ENCODE peak calls at places on chromosome 15, in six cellular contexts. One of them, this sample, is unnamed.

GRCh38 chr15:49370782-49371181 is 52.3 kb upstream of the FGF7 start:
- DNase-seq in pulmonary artery endothelial cell: no peak
- DNase-seq in EL: peak; percentile 36
- DNase-seq in HEK293T: no peak
- DNase-seq in stimulated activated CD4-positive, alpha-beta T cell treated with anti-CD3 and anti-CD28 coated beads, Interleukin-2, amount 100 ng/mL, for 48 hours: no peak
- DNase-seq in GM23248: peak; percentile 39
- DNase-seq in this sample: no peak

GRCh38 chr15:51866751-51867150 is 37.3 kb downstream of the TMOD3 start:
- DNase-seq in GM23248: no peak
- DNase-seq in stimulated activated CD4-positive, alpha-beta T cell treated with anti-CD3 and anti-CD28 coated beads, Interleukin-2, amount 100 ng/mL, for 48 hours: no peak
- DNase-seq in HEK293T: no peak
- DNase-seq in pulmonary artery endothelial cell: no peak
- DNase-seq in EL: no peak
- DNase-seq in this sample: no peak

GRCh38 chr15:29348308-29348914 is 78.8 kb upstream of the NSMCE3 start:
- DNase-seq in GM23248: peak; percentile 6
- DNase-seq in EL: no peak
- DNase-seq in pulmonary artery endothelial cell: no peak
- DNase-seq in stimulated activated CD4-positive, alpha-beta T cell treated with anti-CD3 and anti-CD28 coated beads, Interleukin-2, amount 100 ng/mL, for 48 hours: no peak
- DNase-seq in HEK293T: no peak
- DNase-seq in this sample: peak; percentile 50

GRCh38 chr15:45102226-45102625 is 11.7 kb downstream of the DUOX2 start:
- DNase-seq in HEK293T: no peak
- DNase-seq in GM23248: no peak
- DNase-seq in stimulated activated CD4-positive, alpha-beta T cell treated with anti-CD3 and anti-CD28 coated beads, Interleukin-2, amount 100 ng/mL, for 48 hours: no peak
- DNase-seq in pulmonary artery endothelial cell: no peak
- DNase-seq in EL: no peak
- DNase-seq in this sample: peak; percentile 28

GRCh38 chr15:38888701-38889154 is 324.1 kb upstream of the RASGRP1 start:
- DNase-seq in GM23248: no peak
- DNase-seq in HEK293T: no peak
- DNase-seq in stimulated activated CD4-positive, alpha-beta T cell treated with anti-CD3 and anti-CD28 coated beads, Interleukin-2, amount 100 ng/mL, for 48 hours: no peak
- DNase-seq in EL: no peak
- DNase-seq in pulmonary artery endothelial cell: no peak
- DNase-seq in this sample: peak; percentile 77

GRCh38 chr15:58019503-58020376 is 45.8 kb downstream of the ALDH1A2 start:
- DNase-seq in HEK293T: no peak
- DNase-seq in stimulated activated CD4-positive, alpha-beta T cell treated with anti-CD3 and anti-CD28 coated beads, Interleukin-2, amount 100 ng/mL, for 48 hours: no peak
- DNase-seq in EL: peak; percentile 52
- DNase-seq in GM23248: peak; percentile 56
- DNase-seq in pulmonary artery endothelial cell: no peak
- DNase-seq in this sample: no peak

GRCh38 chr15:73930371-73930770 is 4.1 kb downstream of the LOXL1 start:
- DNase-seq in stimulated activated CD4-positive, alpha-beta T cell treated with anti-CD3 and anti-CD28 coated beads, Interleukin-2, amount 100 ng/mL, for 48 hours: no peak
- DNase-seq in pulmonary artery endothelial cell: no peak
- DNase-seq in EL: peak; percentile 98
- DNase-seq in HEK293T: no peak
- DNase-seq in GM23248: peak; percentile 94
- DNase-seq in this sample: no peak

GRCh38 chr15:50774450-50774849 is 8.9 kb upstream of the SPPL2A start:
- DNase-seq in pulmonary artery endothelial cell: no peak
- DNase-seq in stimulated activated CD4-positive, alpha-beta T cell treated with anti-CD3 and anti-CD28 coated beads, Interleukin-2, amount 100 ng/mL, for 48 hours: no peak
- DNase-seq in GM23248: no peak
- DNase-seq in EL: no peak
- DNase-seq in HEK293T: no peak
- DNase-seq in this sample: no peak

GRCh38 chr15:41925209-41925608 is 31.4 kb upstream of the SPTBN5 start:
- DNase-seq in GM23248: no peak
- DNase-seq in HEK293T: no peak
- DNase-seq in EL: no peak
- DNase-seq in stimulated activated CD4-positive, alpha-beta T cell treated with anti-CD3 and anti-CD28 coated beads, Interleukin-2, amount 100 ng/mL, for 48 hours: no peak
- DNase-seq in pulmonary artery endothelial cell: no peak
- DNase-seq in this sample: peak; percentile 81

GRCh38 chr15:58573270-58573669 is 141.5 kb downstream of the LIPC start:
- DNase-seq in EL: no peak
- DNase-seq in pulmonary artery endothelial cell: no peak
- DNase-seq in HEK293T: no peak
- DNase-seq in stimulated activated CD4-positive, alpha-beta T cell treated with anti-CD3 and anti-CD28 coated beads, Interleukin-2, amount 100 ng/mL, for 48 hours: no peak
- DNase-seq in GM23248: no peak
- DNase-seq in this sample: no peak

GRCh38 chr15:29666241-29666640 is 156.0 kb downstream of the TJP1 start:
- DNase-seq in GM23248: no peak
- DNase-seq in HEK293T: no peak
- DNase-seq in pulmonary artery endothelial cell: no peak
- DNase-seq in stimulated activated CD4-positive, alpha-beta T cell treated with anti-CD3 and anti-CD28 coated beads, Interleukin-2, amount 100 ng/mL, for 48 hours: no peak
- DNase-seq in EL: no peak
- DNase-seq in this sample: no peak

GRCh38 chr15:101526890-101527289 is 37.4 kb upstream of the PCSK6 start:
- DNase-seq in EL: no peak
- DNase-seq in HEK293T: no peak
- DNase-seq in pulmonary artery endothelial cell: no peak
- DNase-seq in stimulated activated CD4-positive, alpha-beta T cell treated with anti-CD3 and anti-CD28 coated beads, Interleukin-2, amount 100 ng/mL, for 48 hours: no peak
- DNase-seq in GM23248: no peak
- DNase-seq in this sample: peak; percentile 6

GRCh38 chr15:41286665-41287333 is 45.6 kb downstream of the OIP5 start:
- DNase-seq in pulmonary artery endothelial cell: no peak
- DNase-seq in EL: peak; percentile 51
- DNase-seq in HEK293T: no peak
- DNase-seq in stimulated activated CD4-positive, alpha-beta T cell treated with anti-CD3 and anti-CD28 coated beads, Interleukin-2, amount 100 ng/mL, for 48 hours: no peak
- DNase-seq in GM23248: peak; percentile 84
- DNase-seq in this sample: no peak

GRCh38 chr15:57273366-57273765 is 102.9 kb upstream of the CGNL1 start:
- DNase-seq in HEK293T: no peak
- DNase-seq in GM23248: no peak
- DNase-seq in stimulated activated CD4-positive, alpha-beta T cell treated with anti-CD3 and anti-CD28 coated beads, Interleukin-2, amount 100 ng/mL, for 48 hours: no peak
- DNase-seq in pulmonary artery endothelial cell: no peak
- DNase-seq in EL: no peak
- DNase-seq in this sample: no peak

GRCh38 chr15:55588818-55589122 is 625 bp upstream of the PYGO1 start:
- DNase-seq in GM23248: no peak
- DNase-seq in HEK293T: no peak
- DNase-seq in stimulated activated CD4-positive, alpha-beta T cell treated with anti-CD3 and anti-CD28 coated beads, Interleukin-2, amount 100 ng/mL, for 48 hours: no peak
- DNase-seq in pulmonary artery endothelial cell: no peak
- DNase-seq in EL: no peak
- DNase-seq in this sample: no peak

GRCh38 chr15:95653361-95653805 is 677.1 kb upstream of the NR2F2 start:
- DNase-seq in stimulated activated CD4-positive, alpha-beta T cell treated with anti-CD3 and anti-CD28 coated beads, Interleukin-2, amount 100 ng/mL, for 48 hours: no peak
- DNase-seq in pulmonary artery endothelial cell: no peak
- DNase-seq in HEK293T: no peak
- DNase-seq in EL: peak; percentile 80
- DNase-seq in GM23248: peak; percentile 48
- DNase-seq in this sample: no peak